ENCODE peak calls at places on chromosomes 3 and 15, in ten cellular contexts. C, Z, Y, F, B, H, E, W, T and K are unnamed samples.

GRCh38 chr15:34056921-34057320 is 17.9 kb upstream of the AVEN start:
- DNase-seq in C (no peak), Z (no peak), Y (no peak), F (no peak), B (no peak), H (no peak), E (no peak), W (no peak), T (no peak), K (no peak)

GRCh38 chr3:116614795-116615362 is 94.7 kb upstream of the TUSC7 start:
- DNase-seq in C (no peak), Z (no peak), Y (peak), F (peak), B (no peak), H (no peak), E (no peak), W (no peak), T (no peak), K (no peak)

GRCh38 chr15:45645026-45645980 is 10.5 kb downstream of the SQOR start:
- DNase-seq in C (no peak), Z (no peak), Y (no peak), F (peak), B (peak), H (no peak), E (no peak), W (no peak), T (no peak), K (no peak)

GRCh38 chr3:116914004-116914403 is 204.4 kb downstream of the TUSC7 start:
- DNase-seq in C (no peak), Z (no peak), Y (no peak), F (no peak), B (no peak), H (no peak), E (no peak), W (no peak), T (no peak), K (no peak)

GRCh38 chr15:45199136-45199810 is 11.5 kb upstream of the SHF start:
- DNase-seq in C (no peak), Z (no peak), Y (no peak), F (no peak), B (no peak), H (peak), E (no peak), W (no peak), T (peak), K (peak)

GRCh38 chr3:32440481-32441350 is 49.1 kb downstream of the CMTM7 start:
- DNase-seq in C (no peak), Z (no peak), Y (no peak), F (no peak), B (peak), H (no peak), E (no peak), W (no peak), T (no peak), K (no peak)

GRCh38 chr3:194867270-194867983 is 181.7 kb downstream of the FAM43A start:
- DNase-seq in C (no peak), Z (peak), Y (no peak), F (no peak), B (no peak), H (no peak), E (peak), W (no peak), T (no peak), K (no peak)

GRCh38 chr3:185823280-185824044 is 1.4 kb downstream of the IGF2BP2 start:
- DNase-seq in C (peak), Z (peak), Y (no peak), F (peak), B (peak), H (no peak), E (peak), W (no peak), T (peak), K (peak)

GRCh38 chr3:170584585-170585007 is 1.3 kb downstream of the SLC7A14 start:
- DNase-seq in C (peak), Z (peak), Y (peak), F (peak), B (peak), H (no peak), E (peak), W (no peak), T (peak), K (peak)

GRCh38 chr3:41075958-41076357 is 123.3 kb upstream of the CTNNB1 start:
- DNase-seq in C (no peak), Z (peak), Y (no peak), F (no peak), B (no peak), H (no peak), E (no peak), W (no peak), T (peak), K (no peak)

GRCh38 chr15:50816191-50816590 is 50.7 kb upstream of the SPPL2A start:
- DNase-seq in C (no peak), Z (no peak), Y (no peak), F (no peak), B (no peak), H (no peak), E (peak), W (no peak), T (no peak), K (peak)

GRCh38 chr15:90451215-90451850 is 63.3 kb downstream of the IQGAP1 start:
- DNase-seq in C (no peak), Z (no peak), Y (no peak), F (peak), B (no peak), H (no peak), E (no peak), W (no peak), T (no peak), K (no peak)

GRCh38 chr15:89760303-89761008 is 9.4 kb upstream of the MESP1 start:
- DNase-seq in C (peak), Z (peak), Y (peak), F (peak), B (peak), H (peak), E (peak), W (peak), T (peak), K (peak)

GRCh38 chr3:117920240-117920923 is 1114.3 kb downstream of the IGSF11 start:
- DNase-seq in C (no peak), Z (no peak), Y (no peak), F (no peak), B (no peak), H (no peak), E (no peak), W (no peak), T (no peak), K (no peak)

GRCh38 chr3:117553461-117553860 is 843.9 kb downstream of the TUSC7 start:
- DNase-seq in C (no peak), Z (no peak), Y (peak), F (peak), B (no peak), H (no peak), E (no peak), W (no peak), T (no peak), K (no peak)

GRCh38 chr3:59559721-59560514 is 510.1 kb upstream of the CFAP20DC start:
- DNase-seq in C (no peak), Z (no peak), Y (peak), F (peak), B (no peak), H (no peak), E (no peak), W (peak), T (no peak), K (no peak)

GRCh38 chr3:9903904-9904303 is 1.3 kb downstream of the IL17RE start:
- DNase-seq in C (no peak), Z (no peak), Y (no peak), F (no peak), B (no peak), H (no peak), E (peak), W (no peak), T (no peak), K (no peak)

GRCh38 chr3:197736491-197737318 is at the start of gene RUBCN:
- DNase-seq in C (peak), Z (peak), Y (peak), F (peak), B (peak), H (peak), E (peak), W (peak), T (peak), K (peak)
- TF ChIP-seq POLR2A in C (peak), Z (peak), Y (peak), F (peak), B (no peak), H (peak), E (no peak), W (peak), T (peak), K (peak)

DNA sequence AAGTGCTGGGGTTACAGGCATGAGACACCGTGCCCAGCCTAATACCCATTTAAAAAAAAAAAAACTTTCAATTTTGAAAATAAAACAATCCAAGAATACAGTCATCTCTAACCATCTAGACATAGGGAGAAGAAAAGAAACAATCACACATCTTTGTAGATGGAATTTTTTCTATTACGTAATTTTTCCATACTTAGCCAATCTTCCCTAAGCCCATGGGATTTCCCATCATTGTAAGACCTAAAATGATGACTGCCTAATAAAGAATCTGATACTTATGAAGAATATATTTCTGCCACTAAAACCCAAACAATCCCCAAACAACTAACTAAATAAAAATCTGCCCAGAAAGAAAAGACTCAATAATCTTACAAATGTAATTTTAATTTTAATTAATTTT is 88.7 kb downstream of the CBLB start:
- DNase-seq in C (no peak), Z (no peak), Y (no peak), F (peak), B (no peak), H (no peak), E (no peak), W (no peak), T (no peak), K (no peak)
- TF ChIP-seq POLR2A in C (no peak), Z (no peak), Y (no peak), F (no peak), B (no peak), H (no peak), E (no peak), W (no peak), T (no peak), K (no peak)

GRCh38 chr3:123068227-123069020 is 1.6 kb downstream of the PDIA5 start:
- DNase-seq in C (no peak), Z (no peak), Y (peak), F (no peak), B (peak), H (no peak), E (peak), W (peak), T (peak), K (no peak)
- TF ChIP-seq POLR2A in C (no peak), Z (no peak), Y (no peak), F (no peak), B (no peak), H (no peak), E (no peak), W (no peak), T (no peak), K (no peak)

GRCh38 chr3:12964713-12965612 is 108.3 kb downstream of the IQSEC1 start:
- DNase-seq in C (no peak), Z (no peak), Y (no peak), F (no peak), B (no peak), H (no peak), E (no peak), W (no peak), T (no peak), K (no peak)
- TF ChIP-seq POLR2A in C (no peak), Z (no peak), Y (no peak), F (no peak), B (no peak), H (no peak), E (no peak), W (no peak), T (no peak), K (no peak)

DNA sequence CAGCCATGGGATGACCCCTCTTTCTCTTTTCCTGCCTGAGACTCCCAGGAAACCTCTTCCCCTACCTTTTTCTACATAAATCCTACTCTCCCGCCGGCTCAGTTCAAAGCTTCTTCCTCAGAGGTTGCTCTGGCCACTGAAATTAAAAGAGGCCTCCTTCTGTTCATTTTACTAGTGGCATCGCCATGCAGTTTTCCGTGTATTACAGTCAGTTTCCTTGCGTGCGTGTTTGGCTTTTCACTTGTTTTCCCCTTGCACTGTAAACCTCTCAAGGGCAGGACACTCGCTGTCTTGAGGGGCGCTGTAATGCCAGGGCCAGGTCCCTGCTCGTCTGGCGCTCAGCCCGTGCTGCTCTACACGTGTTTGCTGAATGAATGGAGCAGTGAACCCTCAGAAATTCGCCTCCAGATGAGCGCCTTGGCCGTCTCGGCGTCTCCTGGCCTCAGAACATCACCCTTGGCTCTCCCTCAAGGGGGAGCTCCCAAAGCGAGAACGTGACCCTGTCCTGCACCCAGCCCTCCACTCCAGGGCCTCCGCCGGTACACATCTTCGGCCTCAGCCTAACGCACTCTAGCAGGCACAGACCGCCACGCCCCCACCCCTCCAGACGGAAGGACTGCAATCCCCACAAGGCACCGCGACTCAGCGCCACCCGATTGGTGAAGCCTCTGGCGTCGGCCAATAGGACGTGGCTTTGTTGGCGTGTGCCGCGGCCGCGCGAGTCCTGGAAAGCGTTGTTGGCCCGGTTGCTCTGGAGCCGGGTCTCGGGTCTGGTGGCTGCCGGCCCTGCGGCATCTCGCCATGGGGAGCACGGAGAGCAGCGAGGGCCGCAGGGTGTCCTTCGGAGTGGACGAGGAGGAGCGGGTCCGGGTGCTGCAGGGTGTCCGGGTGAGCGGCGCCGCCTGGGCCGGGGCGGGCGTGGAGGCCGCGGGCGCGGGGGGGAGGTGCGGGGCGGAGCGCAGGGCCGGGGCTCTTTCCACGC is at the start of gene CHCHD6:
- DNase-seq in C (peak), Z (peak), Y (peak), F (peak), B (peak), H (peak), E (peak), W (peak), T (peak), K (peak)
- TF ChIP-seq POLR2A in C (peak), Z (no peak), Y (peak), F (no peak), B (no peak), H (no peak), E (no peak), W (no peak), T (no peak), K (no peak)

GRCh38 chr3:120450914-120451669 is at the start of gene FSTL1:
- DNase-seq in C (peak), Z (peak), Y (no peak), F (peak), B (peak), H (no peak), E (no peak), W (no peak), T (peak), K (no peak)
- TF ChIP-seq POLR2A in C (peak), Z (peak), Y (peak), F (peak), B (peak), H (no peak), E (no peak), W (no peak), T (no peak), K (no peak)